ENCODE peak calls at places on chromosomes 2 and 18, in five cellular contexts. V is fibroblast of the aortic adventitia, B is GDM1, X is fibroblast of pulmonary artery, A is WTC11. I is an unnamed sample.
A peak's percentile ranks its signal among the peaks of the same experiment; 100 is the strongest.

GRCh38 chr2:12176621-12177020 is 430.2 kb downstream of the LPIN1 start:
- DNase-seq in A (no peak), X (no peak), V (no peak), B (no peak), I (no peak)

GRCh38 chr2:226336283-226336682 is 463.3 kb downstream of the IRS1 start:
- DNase-seq in A (no peak), B (no peak), X (no peak), V (no peak), I (no peak)

GRCh38 chr2:28639836-28640235 is 111.8 kb upstream of the PPP1CB start:
- DNase-seq in V (no peak), B (no peak), X (no peak), A (no peak), I (no peak)

GRCh38 chr2:69742170-69742952 is 427 bp downstream of the ANXA4 start:
- DNase-seq in A (peak; percentile 24), B (no peak), V (no peak), X (no peak), I (peak; percentile 7)

GRCh38 chr2:32832821-32833220 is 113.9 kb upstream of the LTBP1 start:
- DNase-seq in B (no peak), V (peak; percentile 48), A (no peak), X (peak; percentile 57), I (peak; percentile 46)

GRCh38 chr2:569681-570080 is 107.5 kb downstream of the TMEM18 start:
- DNase-seq in A (no peak), V (no peak), X (no peak), B (no peak), I (no peak)

GRCh38 chr2:11980809-11981208 is 234.4 kb downstream of the LPIN1 start:
- DNase-seq in X (no peak), B (no peak), A (no peak), V (no peak), I (no peak)

GRCh38 chr18:25896178-25896780 is 194.1 kb downstream of the SS18 start:
- DNase-seq in B (peak; percentile 28), V (peak; percentile 61), X (peak; percentile 65), A (peak; percentile 33), I (peak; percentile 61)

GRCh38 chr18:57775937-57776336 is 27.2 kb downstream of the ATP8B1 start:
- DNase-seq in X (no peak), V (peak; percentile 84), B (no peak), A (no peak), I (peak; percentile 45)

GRCh38 chr2:105857076-105857740 is 112.5 kb downstream of the NCK2 start:
- DNase-seq in A (no peak), V (no peak), X (no peak), B (no peak), I (no peak)

GRCh38 chr2:221425353-221425752 is 146.8 kb downstream of the EPHA4 start:
- DNase-seq in A (no peak), X (no peak), V (no peak), B (no peak), I (no peak)

GRCh38 chr2:56185582-56186046 is 1.8 kb downstream of the CCDC85A start:
- DNase-seq in A (peak; percentile 46), V (peak; percentile 64), B (no peak), X (peak; percentile 67), I (peak; percentile 57)

GRCh38 chr2:239793851-239794250 is 231.3 kb downstream of the NDUFA10 start:
- DNase-seq in B (no peak), V (no peak), A (no peak), X (no peak), I (no peak)

GRCh38 chr2:235594041-235594440 is 100.2 kb downstream of the AGAP1 start:
- DNase-seq in X (peak; percentile 91), B (no peak), V (peak; percentile 91), A (no peak), I (peak; percentile 91)

GRCh38 chr2:46331099-46331766 is 34.0 kb downstream of the EPAS1 start:
- DNase-seq in V (peak; percentile 31), X (no peak), B (no peak), A (no peak), I (peak; percentile 87)

GRCh38 chr2:70514612-70515055 is 39.0 kb downstream of the TGFA start:
- DNase-seq in B (no peak), A (no peak), X (no peak), V (no peak), I (no peak)

GRCh38 chr18:58721586-58722160 is 50.4 kb downstream of the MALT1 start:
- DNase-seq in B (no peak), A (no peak), V (no peak), X (no peak), I (peak; percentile 57)

GRCh38 chr18:36296591-36297418 is 708 bp upstream of the FHOD3 start:
- DNase-seq in V (peak; percentile 82), A (peak; percentile 85), B (no peak), X (peak; percentile 87), I (peak; percentile 87)

GRCh38 chr2:171394164-171394725 is 39.5 kb downstream of the METTL8 start:
- DNase-seq in A (no peak), B (no peak), V (no peak), X (peak; percentile 33), I (peak; percentile 13)

GRCh38 chr2:224111576-224111975 is 72.5 kb upstream of the SERPINE2 start:
- DNase-seq in A (no peak), X (no peak), V (peak; percentile 54), B (no peak), I (peak; percentile 39)

GRCh38 chr2:10993001-10993481 is 81.3 kb downstream of the KCNF1 start:
- DNase-seq in A (no peak), V (no peak), B (no peak), X (no peak), I (peak; percentile 51)

GRCh38 chr18:60327880-60328589 is 44.5 kb downstream of the MC4R start:
- DNase-seq in B (no peak), X (no peak), A (no peak), V (no peak), I (no peak)